ENCODE peak calls at places on chromosomes 11 and 22, in six cellular contexts. B is iris pigment epithelial cell; Q is endothelial cell; F is fibroblast of lung; L is AG08395; C is activated CD4-positive, alpha-beta T cell treated with anti-CD3 and anti-CD28 coated beads, Interleukin-2, amount 10 ng/mL, durations not matched to agents 7 days and 5 days. U is an unnamed sample.

GRCh38 chr11:57460017-57460755 is at the start of gene RTN4RL2:
- DNase-seq in L (peak), Q (peak), B (peak), C (peak), F (peak), U (peak)

GRCh38 chr11:27524155-27524554 is 17.6 kb upstream of the LIN7C start:
- DNase-seq in B (peak), F (peak), Q (no peak), L (peak), C (no peak), U (peak)

GRCh38 chr11:63907063-63907462 is 9.9 kb downstream of the RCOR2 start:
- DNase-seq in L (no peak), B (no peak), F (no peak), Q (no peak), C (no peak), U (no peak)

GRCh38 chr11:69655479-69656394 is 14.8 kb downstream of the CCND1 start:
- DNase-seq in L (no peak), C (no peak), F (no peak), Q (no peak), B (no peak), U (peak)

GRCh38 chr22:22371031-22371541 is 126.5 kb downstream of the VPREB1 start:
- DNase-seq in F (no peak), Q (no peak), L (no peak), C (no peak), B (no peak), U (no peak)

GRCh38 chr22:19806213-19807160 is 45.9 kb downstream of the TBX1 start:
- DNase-seq in B (peak), C (no peak), Q (no peak), F (peak), L (no peak), U (no peak)

GRCh38 chr22:49281467-49282340 is 546.0 kb downstream of the BRD1 start:
- DNase-seq in L (no peak), F (peak), C (no peak), Q (no peak), B (peak), U (no peak)

GRCh38 chr22:43008509-43008908 is 6.4 kb downstream of the PACSIN2 start:
- DNase-seq in Q (no peak), L (no peak), C (no peak), B (no peak), F (no peak), U (no peak)

GRCh38 chr11:130523609-130524008 is 75.2 kb downstream of the ADAMTS15 start:
- DNase-seq in F (peak), Q (no peak), C (no peak), L (peak), B (no peak), U (peak)

GRCh38 chr11:64643258-64643881 is 52.4 kb downstream of the SLC22A12 start:
- DNase-seq in F (no peak), Q (no peak), B (no peak), L (no peak), C (no peak), U (no peak)

GRCh38 chr11:1228183-1228821 is 5.4 kb downstream of the MUC5B start:
- DNase-seq in B (no peak), F (no peak), L (no peak), Q (no peak), C (no peak), U (no peak)